ENCODE peak calls at places on chromosome 12, in five cellular contexts. One of them, this sample, is unnamed.

GRCh38 chr12:47777741-47778558 is 4.9 kb downstream of the SLC48A1 start:
- DNase-seq in aorta: no peak
- DNase-seq in foreskin fibroblast: peak
- DNase-seq in pancreas: no peak
- DNase-seq in PC-3: no peak
- DNase-seq in this sample: no peak

GRCh38 chr12:124453419-124454351 is 113.7 kb downstream of the NCOR2 start:
- DNase-seq in PC-3: peak
- DNase-seq in pancreas: no peak
- DNase-seq in foreskin fibroblast: peak
- DNase-seq in aorta: peak
- DNase-seq in this sample: peak

GRCh38 chr12:124475295-124476010 is 92.0 kb downstream of the NCOR2 start:
- DNase-seq in aorta: no peak
- DNase-seq in foreskin fibroblast: peak
- DNase-seq in pancreas: no peak
- DNase-seq in PC-3: no peak
- DNase-seq in this sample: no peak

GRCh38 chr12:45713108-45713507 is 16.4 kb upstream of the ARID2 start:
- DNase-seq in foreskin fibroblast: peak
- DNase-seq in PC-3: no peak
- DNase-seq in pancreas: no peak
- DNase-seq in aorta: no peak
- DNase-seq in this sample: no peak

GRCh38 chr12:131904346-131904745 is 9.9 kb downstream of the ULK1 start:
- DNase-seq in PC-3: no peak
- DNase-seq in pancreas: peak
- DNase-seq in aorta: no peak
- DNase-seq in foreskin fibroblast: no peak
- DNase-seq in this sample: no peak

GRCh38 chr12:40969796-40970195 is 218.3 kb upstream of the PDZRN4 start:
- DNase-seq in PC-3: no peak
- DNase-seq in aorta: no peak
- DNase-seq in foreskin fibroblast: no peak
- DNase-seq in pancreas: no peak
- DNase-seq in this sample: no peak

GRCh38 chr12:25816637-25817036 is 141.8 kb upstream of the RASSF8 start:
- DNase-seq in aorta: no peak
- DNase-seq in pancreas: no peak
- DNase-seq in foreskin fibroblast: peak
- DNase-seq in PC-3: peak
- DNase-seq in this sample: no peak

GRCh38 chr12:54932691-54933090 is 51.9 kb downstream of the TESPA1 start:
- DNase-seq in foreskin fibroblast: no peak
- DNase-seq in pancreas: no peak
- DNase-seq in PC-3: peak
- DNase-seq in aorta: no peak
- DNase-seq in this sample: no peak

GRCh38 chr12:132731574-132731973 is 20.9 kb downstream of the PGAM5 start:
- DNase-seq in aorta: peak
- DNase-seq in foreskin fibroblast: no peak
- DNase-seq in pancreas: no peak
- DNase-seq in PC-3: no peak
- DNase-seq in this sample: no peak

GRCh38 chr12:40802656-40803055 is 110.4 kb downstream of the CNTN1 start:
- DNase-seq in pancreas: no peak
- DNase-seq in foreskin fibroblast: no peak
- DNase-seq in PC-3: no peak
- DNase-seq in aorta: no peak
- DNase-seq in this sample: no peak

DNA sequence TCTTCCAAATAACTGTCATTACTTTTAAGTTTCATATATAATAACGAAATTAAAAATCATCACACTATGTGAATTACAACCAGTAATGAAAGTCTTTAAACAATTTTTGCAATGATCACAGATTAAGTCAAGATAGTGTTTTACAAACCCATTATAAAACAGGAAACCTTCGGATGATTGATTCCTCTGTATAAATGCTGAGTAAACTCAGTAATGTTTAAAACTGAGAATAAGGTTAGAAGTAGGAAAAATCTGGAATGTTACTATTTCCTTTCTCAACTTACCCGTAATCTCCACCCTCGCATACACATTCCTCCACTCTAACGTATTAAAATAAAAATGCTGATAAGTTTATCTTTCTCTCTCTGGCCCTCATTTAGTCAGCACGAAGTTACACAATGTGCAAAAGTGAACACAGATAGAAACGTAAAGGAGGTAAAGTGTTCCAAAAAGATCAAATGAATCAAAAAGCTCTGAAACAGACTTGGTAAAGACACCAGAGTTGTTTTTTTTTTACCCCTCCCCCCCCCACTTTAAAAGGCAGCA is 1.6 kb downstream of the ZFC3H1 start:
- DNase-seq in pancreas: no peak
- DNase-seq in aorta: no peak
- DNase-seq in foreskin fibroblast: peak
- DNase-seq in PC-3: no peak
- DNase-seq in this sample: no peak
- H3K4me3 ChIP-seq in pancreas: no peak
- H3K4me3 ChIP-seq in aorta: peak
- H3K4me3 ChIP-seq in foreskin fibroblast: peak
- H3K4me3 ChIP-seq in PC-3: peak
- H3K4me3 ChIP-seq in this sample: peak

DNA sequence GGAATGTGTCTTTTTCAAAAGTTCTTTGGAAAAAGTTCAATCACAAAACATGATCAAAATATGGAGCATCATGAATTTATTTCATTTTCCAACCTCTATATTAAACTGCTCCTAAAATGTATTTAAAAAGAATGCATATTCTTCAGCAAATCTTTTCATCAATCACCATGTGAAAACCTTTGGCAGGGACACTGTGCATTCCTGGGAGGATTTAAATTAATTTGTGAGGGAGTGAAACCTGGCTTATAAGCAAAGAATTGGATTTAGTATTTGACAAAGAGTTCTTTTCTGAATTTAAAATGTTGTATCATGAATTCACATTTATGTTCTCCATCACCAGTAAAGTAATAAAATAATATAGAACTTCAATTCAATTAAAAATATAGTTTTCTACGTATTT is 38.2 kb downstream of the PAWR start:
- DNase-seq in PC-3: no peak
- DNase-seq in aorta: no peak
- DNase-seq in foreskin fibroblast: no peak
- DNase-seq in pancreas: no peak
- DNase-seq in this sample: no peak
- H3K4me3 ChIP-seq in PC-3: no peak
- H3K4me3 ChIP-seq in aorta: no peak
- H3K4me3 ChIP-seq in foreskin fibroblast: no peak
- H3K4me3 ChIP-seq in pancreas: no peak
- H3K4me3 ChIP-seq in this sample: no peak

GRCh38 chr12:49647280-49647679 is 23.9 kb downstream of the PRPF40B start:
- DNase-seq in PC-3: no peak
- DNase-seq in pancreas: no peak
- DNase-seq in foreskin fibroblast: no peak
- DNase-seq in aorta: no peak
- DNase-seq in this sample: no peak

GRCh38 chr12:49647827-49648721 is 24.7 kb downstream of the PRPF40B start:
- DNase-seq in PC-3: no peak
- DNase-seq in pancreas: no peak
- DNase-seq in foreskin fibroblast: peak
- DNase-seq in aorta: no peak
- DNase-seq in this sample: no peak

GRCh38 chr12:49646871-49647270 is 23.5 kb downstream of the PRPF40B start:
- DNase-seq in foreskin fibroblast: no peak
- DNase-seq in pancreas: no peak
- DNase-seq in PC-3: no peak
- DNase-seq in aorta: no peak
- DNase-seq in this sample: no peak

GRCh38 chr12:49645151-49646039 is 22.0 kb downstream of the PRPF40B start:
- DNase-seq in aorta: no peak
- DNase-seq in PC-3: no peak
- DNase-seq in pancreas: no peak
- DNase-seq in foreskin fibroblast: no peak
- DNase-seq in this sample: no peak

DNA sequence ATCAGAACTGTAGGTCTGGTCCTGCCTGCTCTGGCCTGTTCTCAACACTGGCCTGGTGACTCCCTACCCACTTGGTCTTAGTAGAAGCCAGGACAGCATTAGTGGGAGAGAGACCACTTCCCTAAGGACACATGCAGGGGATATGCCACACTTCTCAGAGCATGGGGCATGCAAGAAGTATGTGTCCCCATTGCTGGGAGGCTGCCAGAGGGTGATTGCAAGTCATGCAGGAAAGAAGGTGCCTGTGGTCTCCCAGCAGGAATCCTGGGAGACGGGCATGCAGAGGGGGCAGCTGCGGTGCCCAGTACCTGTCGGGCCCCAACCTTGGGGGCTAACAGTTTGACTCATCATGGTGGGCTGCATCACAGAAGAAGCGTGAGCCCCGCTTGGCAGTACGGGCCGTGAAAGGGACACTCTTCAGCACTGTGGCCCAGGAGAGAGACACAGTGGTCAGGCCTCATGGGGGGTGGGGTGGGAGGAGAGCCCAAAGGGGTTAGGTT is 23.0 kb downstream of the PRPF40B start:
- DNase-seq in foreskin fibroblast: no peak
- DNase-seq in pancreas: no peak
- DNase-seq in aorta: no peak
- DNase-seq in PC-3: no peak
- DNase-seq in this sample: no peak
- H3K4me3 ChIP-seq in foreskin fibroblast: no peak
- H3K4me3 ChIP-seq in pancreas: no peak
- H3K4me3 ChIP-seq in aorta: no peak
- H3K4me3 ChIP-seq in PC-3: no peak
- H3K4me3 ChIP-seq in this sample: no peak

DNA sequence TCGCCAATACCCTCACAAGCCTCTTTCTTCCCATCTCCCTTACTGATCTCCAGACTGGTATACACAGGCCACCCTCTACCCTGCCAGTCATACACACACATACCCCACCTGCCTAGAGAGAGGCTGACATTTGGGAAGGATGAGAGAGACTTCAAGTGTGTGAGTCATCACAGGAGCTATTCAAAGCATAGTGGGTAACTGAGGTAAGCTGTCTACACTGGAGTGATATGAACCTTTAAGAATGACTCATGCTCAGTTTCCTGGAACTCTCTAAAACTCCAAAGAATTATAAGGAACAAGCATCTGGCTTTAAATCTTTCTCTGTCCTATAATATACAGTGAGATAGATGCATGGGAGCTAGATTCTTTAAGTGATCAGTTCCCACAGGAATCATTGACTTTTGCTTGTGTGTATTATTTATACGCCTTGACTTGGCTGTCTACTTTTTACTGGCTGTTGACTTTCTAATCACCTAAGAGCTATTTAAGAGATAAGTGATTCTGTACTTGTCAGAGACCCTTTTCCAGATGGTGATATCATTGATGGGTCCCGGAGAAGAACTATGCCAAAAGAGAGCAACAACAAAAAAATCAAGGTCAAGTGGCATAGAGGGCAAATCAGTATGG is 5.8 kb downstream of the IGF1 start:
- DNase-seq in pancreas: no peak
- DNase-seq in foreskin fibroblast: no peak
- DNase-seq in PC-3: no peak
- DNase-seq in aorta: no peak
- DNase-seq in this sample: no peak
- H3K4me3 ChIP-seq in pancreas: no peak
- H3K4me3 ChIP-seq in foreskin fibroblast: no peak
- H3K4me3 ChIP-seq in PC-3: no peak
- H3K4me3 ChIP-seq in aorta: no peak
- H3K4me3 ChIP-seq in this sample: no peak

DNA sequence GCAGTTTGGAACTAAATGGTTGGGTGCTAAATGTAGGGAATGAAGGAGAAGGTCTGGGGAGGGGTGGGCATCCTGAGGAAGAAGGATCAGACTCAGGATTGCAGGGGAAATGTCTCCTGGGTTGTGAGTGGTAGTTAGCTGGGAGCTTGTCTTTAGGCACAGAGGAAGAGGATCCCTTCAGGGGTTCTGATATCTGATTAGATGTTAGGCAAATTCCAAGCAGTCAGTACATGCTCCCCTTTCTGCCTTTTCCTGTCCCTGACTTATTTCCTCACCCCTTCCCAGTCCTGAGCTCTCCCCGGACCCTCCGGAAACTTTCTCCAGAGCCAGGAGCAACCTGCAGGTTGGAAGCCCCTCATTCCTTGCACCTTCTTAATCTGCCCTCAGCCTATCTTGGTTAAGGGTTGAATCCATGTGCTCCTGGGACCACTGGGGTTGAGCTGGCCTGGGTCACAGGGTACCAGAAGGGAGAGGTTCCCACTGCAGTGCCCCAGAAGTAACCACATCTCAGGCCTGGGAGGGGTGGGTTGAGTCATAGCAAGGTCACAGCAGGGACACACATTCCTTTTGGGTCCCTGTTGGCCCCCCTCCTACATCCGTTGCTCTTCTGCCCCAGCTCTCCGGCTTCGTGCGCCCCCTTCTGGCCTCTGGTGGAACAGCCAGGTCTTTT is 1.6 kb downstream of the IGFBP6 start:
- DNase-seq in aorta: peak
- DNase-seq in pancreas: peak
- DNase-seq in PC-3: peak
- DNase-seq in foreskin fibroblast: peak
- DNase-seq in this sample: peak
- H3K4me3 ChIP-seq in aorta: no peak
- H3K4me3 ChIP-seq in pancreas: no peak
- H3K4me3 ChIP-seq in PC-3: peak
- H3K4me3 ChIP-seq in foreskin fibroblast: peak
- H3K4me3 ChIP-seq in this sample: no peak

This sample was measured in DND-41.